ENCODE peak calls at places on chromosomes 6 and 20, in seven cellular contexts. Y, E, D, L, B, G and P are unnamed samples.

GRCh38 chr6:76439811-76440210 is 367.3 kb upstream of the IMPG1 start:
- DNase-seq in E (no peak), G (no peak), Y (no peak), D (no peak), L (no peak), B (no peak), P (no peak)

GRCh38 chr6:144262470-144263369 is 22.4 kb upstream of the UTRN start:
- DNase-seq in L (peak; percentile 24), B (no peak), D (no peak), G (no peak), E (peak; percentile 5), Y (no peak), P (peak; percentile 25)

GRCh38 chr6:10412165-10412947 is 2.5 kb downstream of the TFAP2A start:
- DNase-seq in G (peak; percentile 73), Y (no peak), B (peak; percentile 32), L (no peak), E (peak; percentile 95), D (peak; percentile 14), P (peak; percentile 15)

GRCh38 chr20:30610044-30610693 is 647.3 kb upstream of the DEFB115 start:
- DNase-seq in G (no peak), Y (no peak), B (no peak), E (no peak), L (no peak), D (no peak), P (no peak)

GRCh38 chr6:135525550-135525949 is 28.0 kb upstream of the AHI1 start:
- DNase-seq in Y (no peak), G (no peak), L (no peak), E (no peak), D (no peak), B (no peak), P (no peak)

GRCh38 chr6:70886661-70887060 is 70.2 kb downstream of the B3GAT2 start:
- DNase-seq in G (no peak), D (no peak), Y (no peak), L (peak; percentile 13), B (no peak), E (no peak), P (no peak)

GRCh38 chr20:19265646-19266374 is 53.4 kb downstream of the SLC24A3 start:
- DNase-seq in E (peak; percentile 23), G (no peak), D (no peak), Y (no peak), B (no peak), L (no peak), P (no peak)

GRCh38 chr6:127290391-127290963 is 23.8 kb downstream of the RNF146 start:
- DNase-seq in B (no peak), L (no peak), D (no peak), Y (no peak), G (no peak), E (no peak), P (no peak)

GRCh38 chr6:14871196-14871595 is 374.7 kb upstream of the JARID2 start:
- DNase-seq in L (no peak), G (no peak), E (peak; percentile 22), D (no peak), B (no peak), Y (no peak), P (no peak)

GRCh38 chr20:60203451-60203850 is 245.2 kb downstream of the CDH26 start:
- DNase-seq in G (no peak), L (no peak), D (no peak), E (peak; percentile 12), B (no peak), Y (no peak), P (no peak)

GRCh38 chr6:30263734-30264133 is 50.5 kb upstream of the TRIM26 start:
- DNase-seq in Y (no peak), G (no peak), E (peak; percentile 91), L (no peak), B (no peak), D (no peak), P (no peak)

GRCh38 chr20:59134182-59134581 is 29.4 kb upstream of the ZNF831 start:
- DNase-seq in D (no peak), B (no peak), Y (no peak), G (no peak), L (no peak), E (no peak), P (no peak)

GRCh38 chr6:16362296-16362695 is 123.9 kb downstream of the GMPR start:
- DNase-seq in L (no peak), D (no peak), B (no peak), Y (no peak), E (no peak), G (no peak), P (no peak)

GRCh38 chr6:88708197-88708744 is 255.1 kb downstream of the RNGTT start:
- DNase-seq in D (no peak), Y (no peak), B (no peak), E (no peak), G (peak; percentile 17), L (no peak), P (no peak)